ENCODE peak calls at places on chromosome 19, in four cellular contexts. H is GM12878, L is HepG2, R is SK-N-SH. A is an unnamed sample.

GRCh38 chr19:1241417-1242095 is at the start of gene ATP5F1D:
- DNase-seq in H (peak; percentile 80), R (peak; percentile 93), L (peak; percentile 88), A (peak; percentile 94)

GRCh38 chr19:16417660-16418596 is 53.8 kb downstream of the EPS15L1 start:
- DNase-seq in L (peak; percentile 30), H (no peak), R (peak; percentile 91), A (peak; percentile 90)

GRCh38 chr19:11554160-11554559 is 4.9 kb downstream of the ELOF1 start:
- DNase-seq in H (peak; percentile 45), R (no peak), L (no peak), A (no peak)

GRCh38 chr19:10655457-10656312 is 1.5 kb downstream of the ILF3 start:
- DNase-seq in H (no peak), L (peak; percentile 12), R (peak; percentile 35), A (no peak)

GRCh38 chr19:3374369-3375112 is 8.2 kb downstream of the NFIC start:
- DNase-seq in L (no peak), H (no peak), R (peak; percentile 64), A (no peak)

GRCh38 chr19:18196511-18196845 is 3.5 kb downstream of the MPV17L2 start:
- DNase-seq in L (no peak), H (no peak), R (no peak), A (no peak)

GRCh38 chr19:41570179-41570578 is 5.8 kb upstream of the CEACAM21 start:
- DNase-seq in H (no peak), R (no peak), L (no peak), A (no peak)

GRCh38 chr19:47013041-47013517 is 6.6 kb upstream of the NPAS1 start:
- DNase-seq in L (peak; percentile 56), R (peak; percentile 92), H (no peak), A (peak; percentile 97)

GRCh38 chr19:1465191-1466016 is 13.6 kb downstream of the C19orf25 start:
- DNase-seq in R (no peak), H (no peak), L (no peak), A (peak; percentile 85)

GRCh38 chr19:31312004-31312403 is 37.2 kb downstream of the TSHZ3 start:
- DNase-seq in H (no peak), L (no peak), R (no peak), A (no peak)

GRCh38 chr19:53246498-53246897 is 8.2 kb downstream of the ZNF677 start:
- DNase-seq in R (no peak), L (no peak), H (peak; percentile 5), A (no peak)

GRCh38 chr19:1748115-1748702 is 5.1 kb upstream of the ONECUT3 start:
- DNase-seq in L (no peak), R (no peak), H (no peak), A (no peak)

DNA sequence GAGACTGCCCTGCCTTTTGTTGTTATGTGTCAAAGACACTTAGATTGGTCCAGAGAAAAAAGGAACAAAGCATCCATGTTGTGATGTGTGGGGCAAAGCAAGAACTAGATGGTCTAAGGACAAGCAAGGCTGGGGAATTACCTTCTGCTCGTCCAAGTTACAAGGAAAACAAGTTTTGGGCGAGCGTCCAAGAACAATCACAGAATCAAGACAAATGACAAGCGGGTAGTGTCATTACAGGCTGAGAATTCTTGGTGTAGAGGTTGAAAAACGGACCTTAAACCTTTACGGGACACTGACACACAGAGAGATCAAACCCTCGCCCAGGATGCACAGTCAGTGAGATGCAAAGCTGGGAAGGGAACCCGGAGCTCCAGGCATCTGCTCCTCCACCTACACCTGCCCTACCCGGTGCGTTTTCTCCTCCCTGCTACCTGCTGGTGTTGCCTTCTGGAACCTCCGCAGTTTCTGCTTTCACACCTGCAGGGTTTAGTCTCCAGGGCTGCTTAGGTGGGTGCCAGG is 525 bp upstream of the ZNF324B start:
- DNase-seq in H (no peak), L (no peak), R (no peak), A (no peak)
- TF ChIP-seq TCF12 in H (no peak), L (no peak), R (no peak), A (no peak)

GRCh38 chr19:45773384-45773783 is 4.3 kb upstream of the SIX5 start:
- DNase-seq in H (no peak), R (no peak), L (no peak), A (no peak)

GRCh38 chr19:45770192-45771101 is 1.4 kb upstream of the SIX5 start:
- DNase-seq in H (peak; percentile 76), L (peak; percentile 96), R (peak; percentile 96), A (peak; percentile 96)

GRCh38 chr19:45772912-45773311 is 3.9 kb upstream of the SIX5 start:
- DNase-seq in L (no peak), H (no peak), R (no peak), A (no peak)

GRCh38 chr19:45771331-45771933 is 2.4 kb upstream of the SIX5 start:
- DNase-seq in R (no peak), H (no peak), L (no peak), A (no peak)

GRCh38 chr19:45772130-45772880 is 3.3 kb upstream of the SIX5 start:
- DNase-seq in H (no peak), R (no peak), L (no peak), A (no peak)
- TF ChIP-seq TCF12 in H (no peak), R (no peak), L (no peak), A (no peak)

GRCh38 chr19:35247526-35248309 is 1.1 kb upstream of the LSR start:
- DNase-seq in H (peak; percentile 46), R (no peak), L (peak; percentile 87), A (peak; percentile 92)
- TF ChIP-seq TCF12 in H (peak; percentile 10), R (no peak), L (peak; percentile 21), A (peak; percentile 94)

GRCh38 chr19:34794289-34794960 is 21.4 kb upstream of the ZNF599 start:
- DNase-seq in L (no peak), H (no peak), R (no peak), A (no peak)

GRCh38 chr19:34788074-34788473 is 15.1 kb upstream of the ZNF599 start:
- DNase-seq in R (no peak), L (no peak), H (no peak), A (no peak)

GRCh38 chr19:34793562-34793961 is 20.5 kb upstream of the ZNF599 start:
- DNase-seq in H (no peak), R (no peak), L (no peak), A (no peak)
- TF ChIP-seq TCF12 in H (no peak), R (no peak), L (no peak), A (no peak)

GRCh38 chr19:24033962-24034342 is 53.0 kb upstream of the ZNF254 start:
- DNase-seq in H (no peak), L (peak; percentile 41), R (peak; percentile 45), A (no peak)
- TF ChIP-seq TCF12 in H (no peak), L (no peak), R (no peak), A (no peak)